ENCODE peak calls at places on chromosomes 7 and 10, in six cellular contexts. One of them, this sample, is unnamed.

GRCh38 chr10:16559236-16559773 is 37.6 kb upstream of the C1QL3 start:
- DNase-seq in K562: no peak
- DNase-seq in uterus: no peak
- DNase-seq in CD4-positive, alpha-beta T cell: no peak
- DNase-seq in left ventricle myocardium inferior: no peak
- DNase-seq in brain microvascular endothelial cell: no peak
- DNase-seq in this sample: no peak

GRCh38 chr7:49324707-49325106 is 400.4 kb downstream of the CDC14C start:
- DNase-seq in K562: no peak
- DNase-seq in uterus: no peak
- DNase-seq in CD4-positive, alpha-beta T cell: no peak
- DNase-seq in left ventricle myocardium inferior: no peak
- DNase-seq in brain microvascular endothelial cell: no peak
- DNase-seq in this sample: no peak

GRCh38 chr7:2873686-2874551 is 29.8 kb upstream of the GNA12 start:
- DNase-seq in K562: peak
- DNase-seq in uterus: no peak
- DNase-seq in CD4-positive, alpha-beta T cell: no peak
- DNase-seq in left ventricle myocardium inferior: no peak
- DNase-seq in brain microvascular endothelial cell: peak
- DNase-seq in this sample: no peak

GRCh38 chr7:70135656-70136055 is 537.4 kb downstream of the AUTS2 start:
- DNase-seq in K562: no peak
- DNase-seq in uterus: no peak
- DNase-seq in CD4-positive, alpha-beta T cell: no peak
- DNase-seq in left ventricle myocardium inferior: no peak
- DNase-seq in brain microvascular endothelial cell: no peak
- DNase-seq in this sample: no peak

GRCh38 chr10:113736576-113736975 is 14.9 kb upstream of the PLEKHS1 start:
- DNase-seq in K562: no peak
- DNase-seq in uterus: no peak
- DNase-seq in CD4-positive, alpha-beta T cell: no peak
- DNase-seq in left ventricle myocardium inferior: no peak
- DNase-seq in brain microvascular endothelial cell: no peak
- DNase-seq in this sample: no peak

GRCh38 chr10:114810926-114811325 is 10.7 kb upstream of the FHIP2A start:
- DNase-seq in K562: no peak
- DNase-seq in uterus: no peak
- DNase-seq in CD4-positive, alpha-beta T cell: no peak
- DNase-seq in left ventricle myocardium inferior: no peak
- DNase-seq in brain microvascular endothelial cell: no peak
- DNase-seq in this sample: no peak

GRCh38 chr10:90674927-90675326 is 182.9 kb downstream of the HTR7 start:
- DNase-seq in K562: no peak
- DNase-seq in uterus: no peak
- DNase-seq in CD4-positive, alpha-beta T cell: no peak
- DNase-seq in left ventricle myocardium inferior: no peak
- DNase-seq in brain microvascular endothelial cell: peak
- DNase-seq in this sample: no peak

GRCh38 chr7:10085231-10085630 is 888.4 kb upstream of the PHF14 start:
- DNase-seq in K562: peak
- DNase-seq in uterus: no peak
- DNase-seq in CD4-positive, alpha-beta T cell: no peak
- DNase-seq in left ventricle myocardium inferior: no peak
- DNase-seq in brain microvascular endothelial cell: no peak
- DNase-seq in this sample: no peak

GRCh38 chr10:17001297-17001744 is 128.3 kb downstream of the CUBN start:
- DNase-seq in K562: no peak
- DNase-seq in uterus: peak
- DNase-seq in CD4-positive, alpha-beta T cell: no peak
- DNase-seq in left ventricle myocardium inferior: peak
- DNase-seq in brain microvascular endothelial cell: peak
- DNase-seq in this sample: no peak

GRCh38 chr10:130018253-130018652 is 54.2 kb upstream of the EBF3 start:
- DNase-seq in K562: no peak
- DNase-seq in uterus: no peak
- DNase-seq in CD4-positive, alpha-beta T cell: no peak
- DNase-seq in left ventricle myocardium inferior: no peak
- DNase-seq in brain microvascular endothelial cell: peak
- DNase-seq in this sample: no peak

GRCh38 chr10:69089638-69090599 is 2.0 kb downstream of the SRGN start:
- DNase-seq in K562: peak
- DNase-seq in uterus: no peak
- DNase-seq in CD4-positive, alpha-beta T cell: peak
- DNase-seq in left ventricle myocardium inferior: no peak
- DNase-seq in brain microvascular endothelial cell: peak
- DNase-seq in this sample: no peak

GRCh38 chr7:73779517-73779916 is 9.4 kb upstream of the CLDN3 start:
- DNase-seq in K562: no peak
- DNase-seq in uterus: no peak
- DNase-seq in CD4-positive, alpha-beta T cell: no peak
- DNase-seq in left ventricle myocardium inferior: no peak
- DNase-seq in brain microvascular endothelial cell: no peak
- DNase-seq in this sample: no peak

GRCh38 chr7:7157887-7158271 is 24.5 kb upstream of the C1GALT1 start:
- DNase-seq in K562: no peak
- DNase-seq in uterus: no peak
- DNase-seq in CD4-positive, alpha-beta T cell: no peak
- DNase-seq in left ventricle myocardium inferior: no peak
- DNase-seq in brain microvascular endothelial cell: peak
- DNase-seq in this sample: no peak

GRCh38 chr10:50567384-50567783 is 56.4 kb downstream of the SGMS1 start:
- DNase-seq in K562: no peak
- DNase-seq in uterus: no peak
- DNase-seq in CD4-positive, alpha-beta T cell: no peak
- DNase-seq in left ventricle myocardium inferior: no peak
- DNase-seq in brain microvascular endothelial cell: no peak
- DNase-seq in this sample: no peak

GRCh38 chr10:114638874-114639625 is 19.0 kb downstream of the ABLIM1 start:
- DNase-seq in K562: no peak
- DNase-seq in uterus: no peak
- DNase-seq in CD4-positive, alpha-beta T cell: no peak
- DNase-seq in left ventricle myocardium inferior: no peak
- DNase-seq in brain microvascular endothelial cell: peak
- DNase-seq in this sample: no peak

GRCh38 chr7:106068538-106068961 is 43.6 kb downstream of the SYPL1 start:
- DNase-seq in K562: no peak
- DNase-seq in uterus: peak
- DNase-seq in CD4-positive, alpha-beta T cell: no peak
- DNase-seq in left ventricle myocardium inferior: no peak
- DNase-seq in brain microvascular endothelial cell: no peak
- DNase-seq in this sample: no peak
- H3K27ac ChIP-seq in K562: no peak
- H3K27ac ChIP-seq in uterus: peak
- H3K27ac ChIP-seq in CD4-positive, alpha-beta T cell: no peak
- H3K27ac ChIP-seq in left ventricle myocardium inferior: peak
- H3K27ac ChIP-seq in brain microvascular endothelial cell: no peak
- H3K27ac ChIP-seq in this sample: no peak

GRCh38 chr7:94052398-94053180 is 48.4 kb upstream of the BET1 start:
- DNase-seq in K562: no peak
- DNase-seq in uterus: no peak
- DNase-seq in CD4-positive, alpha-beta T cell: no peak
- DNase-seq in left ventricle myocardium inferior: no peak
- DNase-seq in brain microvascular endothelial cell: no peak
- DNase-seq in this sample: no peak
- H3K27ac ChIP-seq in K562: no peak
- H3K27ac ChIP-seq in uterus: no peak
- H3K27ac ChIP-seq in CD4-positive, alpha-beta T cell: no peak
- H3K27ac ChIP-seq in left ventricle myocardium inferior: peak
- H3K27ac ChIP-seq in brain microvascular endothelial cell: no peak
- H3K27ac ChIP-seq in this sample: no peak

DNA sequence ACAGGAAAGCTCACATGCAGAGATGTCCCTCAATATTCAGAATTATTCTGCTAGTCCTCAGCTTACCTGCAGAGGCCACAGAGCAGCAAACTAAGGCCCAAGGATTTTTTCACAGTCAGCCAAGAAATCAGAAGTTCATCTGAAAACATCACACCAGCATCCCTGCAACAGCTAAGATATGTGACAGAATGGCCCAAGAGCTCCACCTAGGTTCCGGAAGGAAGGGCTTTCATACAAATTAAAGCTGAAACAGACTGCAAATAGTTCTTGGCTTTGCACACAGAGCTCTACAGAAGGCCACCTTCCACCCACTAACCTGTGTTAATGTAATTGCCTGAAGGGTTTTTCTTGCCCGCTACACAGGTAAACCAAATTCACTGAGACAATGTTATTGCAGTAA is 438.8 kb upstream of the C7orf33 start:
- DNase-seq in K562: peak
- DNase-seq in uterus: no peak
- DNase-seq in CD4-positive, alpha-beta T cell: no peak
- DNase-seq in left ventricle myocardium inferior: no peak
- DNase-seq in brain microvascular endothelial cell: no peak
- DNase-seq in this sample: no peak
- H3K27ac ChIP-seq in K562: no peak
- H3K27ac ChIP-seq in uterus: no peak
- H3K27ac ChIP-seq in CD4-positive, alpha-beta T cell: no peak
- H3K27ac ChIP-seq in left ventricle myocardium inferior: no peak
- H3K27ac ChIP-seq in brain microvascular endothelial cell: no peak
- H3K27ac ChIP-seq in this sample: no peak

GRCh38 chr10:83122336-83122735 is 1017.0 kb upstream of the GHITM start:
- DNase-seq in K562: no peak
- DNase-seq in uterus: no peak
- DNase-seq in CD4-positive, alpha-beta T cell: no peak
- DNase-seq in left ventricle myocardium inferior: no peak
- DNase-seq in brain microvascular endothelial cell: no peak
- DNase-seq in this sample: no peak
- H3K27ac ChIP-seq in K562: no peak
- H3K27ac ChIP-seq in uterus: no peak
- H3K27ac ChIP-seq in CD4-positive, alpha-beta T cell: no peak
- H3K27ac ChIP-seq in left ventricle myocardium inferior: no peak
- H3K27ac ChIP-seq in brain microvascular endothelial cell: no peak
- H3K27ac ChIP-seq in this sample: no peak

DNA sequence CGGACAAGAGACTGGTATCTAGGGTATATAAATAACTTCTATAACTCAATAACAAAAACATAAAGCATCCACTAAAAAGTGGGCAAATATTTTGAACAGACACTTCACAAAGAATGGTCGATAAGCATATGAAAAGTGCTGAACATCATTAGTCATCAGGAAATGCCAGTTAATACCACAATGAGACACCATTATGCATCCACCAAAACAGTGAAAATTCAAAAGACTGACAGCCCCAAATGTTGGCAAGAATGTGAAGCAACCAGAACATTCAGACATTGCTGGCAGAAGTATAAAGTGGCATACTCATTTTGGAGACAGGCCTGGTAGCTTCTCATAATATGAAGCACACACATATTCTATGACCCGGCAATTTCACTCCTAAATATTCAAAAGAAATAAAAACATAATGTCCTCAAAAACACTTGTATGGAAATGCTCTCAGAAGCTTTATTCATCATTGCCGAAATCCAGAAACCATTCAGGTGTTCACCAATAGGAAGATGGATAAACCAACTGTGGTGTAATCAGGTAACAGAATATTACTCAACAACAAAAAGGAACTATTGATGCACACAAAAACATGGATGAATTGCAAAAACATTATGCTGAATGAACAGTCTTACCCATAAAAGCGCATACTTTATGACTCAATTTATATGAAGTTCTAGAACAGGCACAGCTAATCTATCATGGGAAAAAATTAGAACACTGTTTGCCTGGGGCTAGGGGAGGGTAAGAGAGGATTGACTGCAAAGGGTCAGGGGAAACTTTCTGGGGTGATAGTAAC is 26.7 kb upstream of the GSAP start:
- DNase-seq in K562: no peak
- DNase-seq in uterus: no peak
- DNase-seq in CD4-positive, alpha-beta T cell: no peak
- DNase-seq in left ventricle myocardium inferior: no peak
- DNase-seq in brain microvascular endothelial cell: peak
- DNase-seq in this sample: no peak
- H3K27ac ChIP-seq in K562: no peak
- H3K27ac ChIP-seq in uterus: no peak
- H3K27ac ChIP-seq in CD4-positive, alpha-beta T cell: no peak
- H3K27ac ChIP-seq in left ventricle myocardium inferior: no peak
- H3K27ac ChIP-seq in brain microvascular endothelial cell: peak
- H3K27ac ChIP-seq in this sample: no peak

GRCh38 chr10:6457376-6457775 is 122.7 kb downstream of the PRKCQ start:
- DNase-seq in K562: no peak
- DNase-seq in uterus: no peak
- DNase-seq in CD4-positive, alpha-beta T cell: no peak
- DNase-seq in left ventricle myocardium inferior: no peak
- DNase-seq in brain microvascular endothelial cell: no peak
- DNase-seq in this sample: no peak

GRCh38 chr10:6455592-6455991 is 124.5 kb downstream of the PRKCQ start:
- DNase-seq in K562: no peak
- DNase-seq in uterus: no peak
- DNase-seq in CD4-positive, alpha-beta T cell: no peak
- DNase-seq in left ventricle myocardium inferior: no peak
- DNase-seq in brain microvascular endothelial cell: no peak
- DNase-seq in this sample: no peak

GRCh38 chr10:6458814-6459213 is 121.3 kb downstream of the PRKCQ start:
- DNase-seq in K562: no peak
- DNase-seq in uterus: no peak
- DNase-seq in CD4-positive, alpha-beta T cell: no peak
- DNase-seq in left ventricle myocardium inferior: no peak
- DNase-seq in brain microvascular endothelial cell: no peak
- DNase-seq in this sample: no peak

GRCh38 chr10:6460861-6461409 is 119.1 kb downstream of the PRKCQ start:
- DNase-seq in K562: no peak
- DNase-seq in uterus: no peak
- DNase-seq in CD4-positive, alpha-beta T cell: no peak
- DNase-seq in left ventricle myocardium inferior: no peak
- DNase-seq in brain microvascular endothelial cell: no peak
- DNase-seq in this sample: no peak

DNA sequence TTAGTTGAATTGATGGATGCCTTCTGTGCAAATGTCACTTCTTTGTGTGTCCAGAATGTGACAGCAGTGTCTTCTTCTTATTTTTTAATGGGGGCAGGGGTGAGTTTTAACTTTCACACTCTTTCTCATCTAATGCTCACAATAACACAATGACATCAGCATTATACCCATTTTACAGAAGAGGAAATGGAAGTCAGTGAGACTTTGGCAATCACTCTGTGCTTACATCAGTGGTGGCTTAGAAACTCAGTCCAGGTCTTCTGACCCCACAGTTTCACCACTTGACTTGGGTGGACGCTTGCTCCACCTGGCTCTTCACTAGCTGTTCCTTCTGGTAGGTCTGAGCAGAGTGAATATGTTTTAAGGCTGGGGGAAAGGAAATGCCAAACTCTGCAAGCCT is 124.0 kb downstream of the PRKCQ start:
- DNase-seq in K562: no peak
- DNase-seq in uterus: no peak
- DNase-seq in CD4-positive, alpha-beta T cell: no peak
- DNase-seq in left ventricle myocardium inferior: no peak
- DNase-seq in brain microvascular endothelial cell: no peak
- DNase-seq in this sample: no peak
- H3K27ac ChIP-seq in K562: no peak
- H3K27ac ChIP-seq in uterus: no peak
- H3K27ac ChIP-seq in CD4-positive, alpha-beta T cell: no peak
- H3K27ac ChIP-seq in left ventricle myocardium inferior: no peak
- H3K27ac ChIP-seq in brain microvascular endothelial cell: no peak
- H3K27ac ChIP-seq in this sample: no peak